ENCODE peak calls at places on chromosome 9, in nine cellular contexts. D, P, T, B, R, A, U, H and C are unnamed samples.

GRCh38 chr9:77896269-77897245 is 135.1 kb downstream of the GNAQ start:
- DNase-seq in D (no peak), P (no peak), T (no peak), B (no peak), R (no peak), A (no peak), U (no peak), H (no peak), C (no peak)

GRCh38 chr9:113644321-113644720 is 180.8 kb downstream of the RGS3 start:
- DNase-seq in D (no peak), P (no peak), T (no peak), B (no peak), R (no peak), A (no peak), U (no peak), H (no peak), C (no peak)

GRCh38 chr9:116437411-116438370 is 249.4 kb upstream of the TRIM32 start:
- DNase-seq in D (no peak), P (no peak), T (no peak), B (no peak), R (peak), A (no peak), U (no peak), H (peak), C (no peak)

GRCh38 chr9:136835162-136835931 is 6.9 kb upstream of the AJM1 start:
- DNase-seq in D (no peak), P (no peak), T (peak), B (no peak), R (peak), A (no peak), U (no peak), H (no peak), C (no peak)

GRCh38 chr9:68897557-68898145 is 116.3 kb downstream of the PRKACG start:
- DNase-seq in D (no peak), P (no peak), T (no peak), B (no peak), R (no peak), A (no peak), U (no peak), H (no peak), C (no peak)

GRCh38 chr9:127612993-127613954 is 1.2 kb downstream of the STXBP1 start:
- DNase-seq in D (peak), P (peak), T (peak), B (peak), R (peak), A (no peak), U (peak), H (peak), C (peak)

GRCh38 chr9:120324996-120325642 is 254.8 kb downstream of the CDK5RAP2 start:
- DNase-seq in D (no peak), P (no peak), T (no peak), B (no peak), R (no peak), A (no peak), U (no peak), H (no peak), C (no peak)

GRCh38 chr9:111118256-111118950 is 80.1 kb upstream of the LPAR1 start:
- DNase-seq in D (no peak), P (no peak), T (no peak), B (no peak), R (no peak), A (no peak), U (no peak), H (peak), C (peak)

GRCh38 chr9:76904661-76905457 is 1.1 kb downstream of the PRUNE2 start:
- DNase-seq in D (no peak), P (no peak), T (no peak), B (no peak), R (no peak), A (no peak), U (no peak), H (no peak), C (peak)

GRCh38 chr9:34573599-34574325 is 15.8 kb downstream of the CNTFR start:
- DNase-seq in D (no peak), P (no peak), T (no peak), B (no peak), R (peak), A (no peak), U (no peak), H (no peak), C (no peak)

GRCh38 chr9:3894764-3895163 is 369.0 kb upstream of the RFX3 start:
- DNase-seq in D (peak), P (no peak), T (no peak), B (no peak), R (no peak), A (no peak), U (no peak), H (peak), C (peak)

GRCh38 chr9:2132484-2133082 is 117.4 kb downstream of the SMARCA2 start:
- DNase-seq in D (peak), P (no peak), T (no peak), B (no peak), R (no peak), A (no peak), U (no peak), H (peak), C (peak)

GRCh38 chr9:89814340-89815040 is 209.7 kb downstream of the GADD45G start:
- DNase-seq in D (peak), P (no peak), T (no peak), B (no peak), R (no peak), A (no peak), U (no peak), H (peak), C (no peak)

GRCh38 chr9:108885643-108886348 is 23.7 kb downstream of the ACTL7A start:
- DNase-seq in D (peak), P (peak), T (peak), B (no peak), R (no peak), A (peak), U (no peak), H (peak), C (peak)

GRCh38 chr9:135926402-135927194 is 19.3 kb upstream of the CAMSAP1 start:
- DNase-seq in D (peak), P (no peak), T (no peak), B (peak), R (peak), A (peak), U (peak), H (peak), C (peak)

GRCh38 chr9:123305879-123306278 is 37.5 kb upstream of the STRBP start:
- DNase-seq in D (no peak), P (no peak), T (no peak), B (no peak), R (peak), A (no peak), U (no peak), H (no peak), C (no peak)

GRCh38 chr9:123299558-123300126 is 31.3 kb upstream of the STRBP start:
- DNase-seq in D (no peak), P (no peak), T (no peak), B (no peak), R (peak), A (no peak), U (no peak), H (no peak), C (no peak)

GRCh38 chr9:123300554-123300953 is 32.2 kb upstream of the STRBP start:
- DNase-seq in D (no peak), P (no peak), T (no peak), B (no peak), R (peak), A (no peak), U (no peak), H (no peak), C (no peak)

GRCh38 chr9:123302348-123303214 is 34.2 kb upstream of the STRBP start:
- DNase-seq in D (peak), P (no peak), T (no peak), B (no peak), R (peak), A (no peak), U (no peak), H (no peak), C (no peak)

DNA sequence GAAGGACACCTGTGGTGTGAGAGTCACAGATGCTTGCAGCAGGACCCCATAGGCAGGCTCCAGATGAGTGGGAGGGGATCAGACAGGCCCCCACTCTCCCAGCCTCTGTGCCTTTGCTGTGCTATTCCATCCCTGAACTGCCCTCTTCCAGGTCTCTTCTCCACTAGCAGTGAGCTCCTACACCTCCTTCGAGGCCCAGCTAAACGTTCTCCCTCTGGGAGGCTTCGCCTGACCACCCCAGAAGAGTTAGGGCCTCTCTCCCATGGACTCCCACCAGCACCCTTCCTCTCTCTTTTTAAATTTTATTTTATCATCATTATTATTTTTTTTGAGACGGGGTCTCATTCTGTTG is 35.9 kb upstream of the STRBP start:
- DNase-seq in D (no peak), P (no peak), T (no peak), B (no peak), R (no peak), A (no peak), U (no peak), H (no peak), C (no peak)
- H3K4me3 ChIP-seq in D (no peak), P (no peak), T (no peak), B (no peak), R (no peak), A (no peak), U (no peak), H (no peak), C (no peak)

GRCh38 chr9:114928092-114928491 is 2.3 kb downstream of the TNFSF8 start:
- DNase-seq in D (no peak), P (no peak), T (no peak), B (no peak), R (no peak), A (no peak), U (no peak), H (no peak), C (no peak)

GRCh38 chr9:114925672-114926071 is 4.7 kb downstream of the TNFSF8 start:
- DNase-seq in D (no peak), P (no peak), T (no peak), B (no peak), R (no peak), A (no peak), U (no peak), H (no peak), C (no peak)

GRCh38 chr9:114925039-114925438 is 5.4 kb downstream of the TNFSF8 start:
- DNase-seq in D (no peak), P (no peak), T (no peak), B (no peak), R (no peak), A (no peak), U (no peak), H (no peak), C (no peak)

GRCh38 chr9:114923918-114924317 is 6.5 kb downstream of the TNFSF8 start:
- DNase-seq in D (no peak), P (no peak), T (no peak), B (no peak), R (no peak), A (no peak), U (no peak), H (no peak), C (no peak)

GRCh38 chr9:114924327-114924726 is 6.1 kb downstream of the TNFSF8 start:
- DNase-seq in D (no peak), P (no peak), T (no peak), B (no peak), R (no peak), A (no peak), U (no peak), H (no peak), C (no peak)
- TF ChIP-seq CTCF in D (no peak), P (no peak), T (no peak), B (no peak), R (no peak), A (no peak), U (no peak), H (no peak), C (no peak)

GRCh38 chr9:99881769-99882168 is 24.7 kb upstream of the STX17 start:
- DNase-seq in D (no peak), P (no peak), T (no peak), B (no peak), R (no peak), A (no peak), U (no peak), H (no peak), C (no peak)
- H3K4me3 ChIP-seq in D (no peak), P (no peak), T (no peak), B (no peak), R (no peak), A (no peak), U (no peak), H (no peak), C (no peak)

GRCh38 chr9:16364347-16364746 is 506.1 kb downstream of the BNC2 start:
- DNase-seq in D (no peak), P (peak), T (no peak), B (no peak), R (peak), A (no peak), U (peak), H (no peak), C (no peak)
- TF ChIP-seq CTCF in D (no peak), P (no peak), T (no peak), B (no peak), R (no peak), A (no peak), U (no peak), H (no peak), C (no peak)

GRCh38 chr9:91266457-91266856 is 95.3 kb downstream of the AUH start:
- DNase-seq in D (no peak), P (no peak), T (no peak), B (no peak), R (no peak), A (no peak), U (no peak), H (no peak), C (no peak)
- H3K4me3 ChIP-seq in D (no peak), P (no peak), T (no peak), B (no peak), R (no peak), A (no peak), U (no peak), H (no peak), C (no peak)